ENCODE peak calls at places on chromosomes 6 and 20, in nine cellular contexts. K is SK-N-SH, O is cardiac muscle cell, W is heart right ventricle, D is transverse colon, R is endothelial cell of umbilical vein, U is H1, Q is left ventricle myocardium inferior, Z is left lung. P is an unnamed sample. For H3K4me1, the result is how much of the 10 kb centered on the place peaks cover.

GRCh38 chr6:71248306-71248705 is 40.3 kb upstream of the OGFRL1 start:
- DNase-seq in Z (no peak), U (peak), D (no peak), W (no peak), K (no peak), O (peak), R (peak), Q (no peak), P (no peak)

GRCh38 chr20:49471397-49471796 is 11.1 kb downstream of the KCNB1 start:
- DNase-seq in O (no peak), W (no peak), K (no peak), Z (no peak), U (no peak), D (no peak), R (no peak), Q (no peak), P (no peak)

GRCh38 chr6:150765457-150765764 is 100.1 kb upstream of the MTHFD1L start:
- DNase-seq in K (no peak), D (no peak), Z (no peak), R (no peak), U (no peak), Q (no peak), O (no peak), W (no peak), P (no peak)

GRCh38 chr6:10511477-10511876 is 9.7 kb upstream of the GCNT2 start:
- DNase-seq in Z (no peak), W (no peak), O (peak), K (no peak), D (no peak), R (no peak), U (no peak), Q (no peak), P (no peak)

GRCh38 chr6:35090734-35091133 is 50.4 kb downstream of the TCP11 start:
- DNase-seq in O (no peak), W (no peak), R (no peak), D (no peak), K (no peak), Z (no peak), Q (no peak), U (no peak), P (no peak)

GRCh38 chr6:168408504-168409136 is 32.4 kb upstream of the SMOC2 start:
- DNase-seq in U (no peak), Z (no peak), W (no peak), O (no peak), Q (no peak), R (no peak), D (no peak), K (no peak), P (no peak)

GRCh38 chr6:119627908-119628669 is 278.5 kb upstream of the MAN1A1 start:
- DNase-seq in K (no peak), W (no peak), U (no peak), O (peak), Q (no peak), D (no peak), Z (no peak), R (no peak), P (no peak)

GRCh38 chr6:42692151-42692911 is 30.1 kb downstream of the PRPH2 start:
- DNase-seq in W (no peak), K (no peak), O (peak), U (no peak), Q (no peak), R (peak), Z (no peak), D (no peak), P (no peak)

GRCh38 chr20:36101201-36101600 is 53.3 kb upstream of the EPB41L1 start:
- DNase-seq in O (no peak), D (peak), W (no peak), K (no peak), U (no peak), Z (no peak), Q (no peak), R (no peak), P (no peak)

GRCh38 chr20:44746367-44747165 is 901 bp downstream of the KCNK15 start:
- DNase-seq in U (no peak), Z (no peak), R (no peak), W (no peak), Q (no peak), O (no peak), D (no peak), K (peak), P (no peak)

GRCh38 chr6:161809991-161810390 is 536.1 kb upstream of the AGPAT4 start:
- DNase-seq in U (no peak), Z (no peak), K (no peak), Q (no peak), D (no peak), O (no peak), W (no peak), R (no peak), P (no peak)

GRCh38 chr6:138722425-138723371 is 50.9 kb upstream of the CCDC28A start:
- DNase-seq in K (no peak), R (peak), Q (no peak), O (peak), Z (no peak), U (no peak), D (no peak), W (no peak), P (no peak)

GRCh38 chr6:162856885-162857284 is 129.1 kb downstream of the PACRG start:
- DNase-seq in R (peak), O (peak), K (peak), Z (no peak), W (no peak), D (peak), Q (no peak), U (peak), P (no peak)

GRCh38 chr20:18523066-18523465 is 15.3 kb downstream of the SEC23B start:
- DNase-seq in U (no peak), W (no peak), Z (no peak), D (no peak), O (no peak), R (no peak), K (no peak), Q (no peak), P (no peak)

GRCh38 chr6:132798820-132799538 is 542 bp upstream of the SLC18B1 start:
- DNase-seq in Z (peak), W (peak), O (peak), D (peak), K (peak), U (no peak), Q (peak), R (peak), P (peak)

GRCh38 chr20:64145458-64146300 is 18.6 kb upstream of the MYT1 start:
- DNase-seq in D (no peak), Z (peak), U (no peak), W (no peak), R (no peak), K (no peak), O (no peak), Q (no peak), P (peak)

GRCh38 chr6:118708055-118708454 is 56.7 kb upstream of the CEP85L start:
- DNase-seq in W (no peak), R (peak), K (no peak), U (no peak), O (peak), D (no peak), Q (no peak), Z (no peak), P (no peak)

GRCh38 chr6:27553123-27553904 is 80.4 kb upstream of the ZNF184 start:
- DNase-seq in W (no peak), U (peak), Z (no peak), D (no peak), O (peak), K (no peak), R (peak), Q (no peak), P (no peak)

DNA sequence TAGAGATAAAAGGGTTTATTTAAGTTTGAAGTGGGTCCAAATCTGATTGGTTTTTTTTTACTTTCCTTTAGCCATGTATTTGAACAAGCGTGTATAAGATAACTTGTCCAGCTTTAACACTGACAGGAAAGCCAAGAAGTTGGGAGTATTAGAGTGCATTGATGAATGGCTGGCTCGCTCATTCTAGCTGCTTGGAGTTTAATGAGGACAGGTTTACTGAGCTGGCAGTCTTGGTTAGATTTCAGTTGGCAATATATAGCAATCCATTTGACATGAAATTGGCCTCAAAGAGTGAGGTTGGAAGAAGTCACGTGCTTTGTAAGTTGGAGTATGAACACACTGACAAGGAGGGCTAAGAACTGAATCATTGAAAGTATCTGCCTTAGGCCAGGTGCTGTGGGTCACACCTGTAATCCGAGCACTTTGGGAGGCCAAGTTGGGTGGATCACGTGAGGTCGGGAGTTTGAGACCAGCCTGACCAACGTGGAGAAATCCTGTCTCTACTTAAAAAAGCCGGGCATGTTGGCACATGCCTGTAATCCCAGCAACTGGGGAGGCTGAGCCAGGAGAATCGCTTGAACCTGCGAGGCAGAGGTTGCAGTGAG is 13.7 kb downstream of the SRSF3 start:
- DNase-seq in Q (no peak), W (no peak), U (no peak), R (no peak), Z (no peak), K (no peak), O (no peak), D (no peak), P (no peak)
- H3K4me1 ChIP-seq in Q (half or more), W (half or more), U (under half), R (under half), Z (under half), K (under half), O (under half), D (half or more), P (under half)

GRCh38 chr20:50928469-50928868 is 2.8 kb downstream of the ADNP start:
- DNase-seq in Q (no peak), R (no peak), O (no peak), W (no peak), Z (no peak), K (no peak), D (no peak), U (no peak), P (no peak)
- H3K4me3 ChIP-seq in Q (peak), R (no peak), O (peak), W (peak), Z (no peak), K (peak), D (peak), U (peak), P (peak)

GRCh38 chr6:37516076-37516919 is 16.6 kb upstream of the CCDC167 start:
- DNase-seq in Q (peak), O (no peak), U (no peak), D (peak), Z (peak), W (peak), R (no peak), K (peak), P (no peak)
- TF ChIP-seq CTCF in Q (no peak), O (no peak), U (no peak), D (no peak), Z (no peak), W (no peak), R (no peak), K (no peak), P (no peak)

GRCh38 chr6:15308445-15309213 is 62.8 kb downstream of the JARID2 start:
- DNase-seq in Q (no peak), D (no peak), W (no peak), O (no peak), Z (no peak), U (no peak), K (peak), R (peak), P (no peak)
- H3K4me1 ChIP-seq in Q (half or more), D (half or more), W (half or more), O (under half), Z (under half), U (under half), K (under half), R (under half), P (under half)

DNA sequence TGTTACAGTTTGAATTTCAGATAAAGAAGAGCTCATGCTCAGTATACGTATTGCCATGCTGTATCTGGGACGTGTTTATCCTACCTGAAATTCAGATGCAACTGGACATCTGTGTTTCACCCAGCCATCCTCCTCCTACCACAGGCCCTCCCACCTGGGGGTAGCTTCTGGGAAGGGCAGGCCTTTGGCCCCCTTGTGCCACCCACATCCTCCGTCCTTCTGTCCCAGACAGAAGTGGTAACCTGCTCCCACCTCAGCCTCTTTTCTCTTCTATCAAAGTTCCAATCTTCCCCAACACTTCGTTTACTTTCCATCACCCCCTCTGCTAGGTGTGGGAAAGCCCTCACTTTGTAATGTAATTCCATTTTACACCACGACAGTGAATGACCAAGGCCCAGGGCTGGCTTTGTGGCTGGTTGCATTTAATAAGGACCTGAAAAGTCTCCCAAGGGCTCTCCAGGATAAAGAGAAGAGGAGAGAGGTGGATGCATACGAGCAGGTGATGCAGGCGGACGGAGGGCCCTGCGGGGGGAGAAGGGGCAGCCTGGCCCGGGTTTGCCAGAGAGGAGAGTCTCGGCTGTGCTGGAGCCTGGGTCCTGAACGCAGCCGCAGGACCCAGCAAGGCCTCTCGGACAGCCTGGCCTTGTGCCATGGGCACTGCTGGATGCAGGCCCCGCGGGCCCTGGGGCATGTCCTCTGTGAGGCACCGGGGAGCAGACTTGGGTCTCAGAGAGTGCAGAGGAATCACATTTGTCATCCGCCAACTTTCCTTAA is 98.4 kb downstream of the PSMB1 start:
- DNase-seq in Q (no peak), Z (no peak), W (peak), D (no peak), R (no peak), O (no peak), U (no peak), K (peak), P (no peak)
- H3K4me3 ChIP-seq in Q (no peak), Z (no peak), W (no peak), D (no peak), R (no peak), O (no peak), U (no peak), K (no peak), P (no peak)

DNA sequence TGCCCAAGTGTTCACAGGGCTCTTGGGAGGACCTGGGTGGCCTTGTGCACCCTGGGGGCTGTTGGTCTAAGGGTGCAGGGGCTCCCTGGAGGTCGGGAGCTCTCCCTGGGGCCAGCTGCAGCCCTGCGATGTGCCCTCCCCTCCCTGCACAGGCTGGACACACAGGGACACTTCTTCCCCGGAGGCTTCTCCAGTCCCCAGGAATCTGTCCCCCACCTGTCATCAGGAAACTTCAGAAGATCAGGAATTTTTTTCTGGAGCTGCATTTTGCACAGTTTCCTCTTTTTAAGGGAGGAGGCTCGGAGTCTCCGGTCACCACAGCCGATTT is 66.9 kb upstream of the BHLHE23 start:
- DNase-seq in Q (no peak), W (peak), U (no peak), Z (peak), K (no peak), D (no peak), R (no peak), O (no peak), P (no peak)
- TF ChIP-seq CTCF in Q (no peak), W (no peak), U (no peak), Z (no peak), K (no peak), D (no peak), R (no peak), O (no peak), P (no peak)

GRCh38 chr6:105753184-105754097 is 332.7 kb upstream of the PRDM1 start:
- DNase-seq in U (no peak), D (peak), R (no peak), Z (no peak), Q (no peak), W (no peak), O (no peak), K (no peak), P (no peak)

GRCh38 chr6:105759015-105759414 is 327.1 kb upstream of the PRDM1 start:
- DNase-seq in W (no peak), Z (no peak), D (no peak), U (no peak), O (no peak), Q (no peak), R (no peak), K (no peak), P (no peak)

GRCh38 chr6:105757512-105758200 is 328.5 kb upstream of the PRDM1 start:
- DNase-seq in O (no peak), U (no peak), K (no peak), R (no peak), D (peak), W (no peak), Q (no peak), Z (no peak), P (no peak)

GRCh38 chr6:105759946-105760345 is 326.2 kb upstream of the PRDM1 start:
- DNase-seq in Z (no peak), K (no peak), O (no peak), Q (no peak), U (no peak), D (no peak), W (no peak), R (no peak), P (no peak)

GRCh38 chr6:105755885-105756284 is 330.3 kb upstream of the PRDM1 start:
- DNase-seq in K (no peak), W (no peak), U (no peak), Q (no peak), R (no peak), O (no peak), D (no peak), Z (no peak), P (no peak)
- H3K4me1 ChIP-seq in K (under half), W (under half), U (under half), Q (under half), R (under half), O (under half), D (under half), Z (under half), P (under half)

GRCh38 chr20:21523895-21524294 is 10.0 kb upstream of the NKX2-2 start:
- DNase-seq in U (no peak), D (no peak), O (no peak), R (no peak), Z (no peak), W (no peak), K (no peak), Q (no peak), P (no peak)

GRCh38 chr20:21521596-21522478 is 8.0 kb upstream of the NKX2-2 start:
- DNase-seq in Q (no peak), O (no peak), Z (peak), U (no peak), W (no peak), K (peak), R (no peak), D (no peak), P (no peak)

GRCh38 chr20:21520702-21521595 is 7.1 kb upstream of the NKX2-2 start:
- DNase-seq in W (no peak), D (no peak), K (peak), U (no peak), Z (peak), Q (no peak), O (peak), R (no peak), P (no peak)

GRCh38 chr20:21523398-21523868 is 9.6 kb upstream of the NKX2-2 start:
- DNase-seq in Q (no peak), K (no peak), O (no peak), D (no peak), R (no peak), Z (no peak), U (no peak), W (no peak), P (no peak)

DNA sequence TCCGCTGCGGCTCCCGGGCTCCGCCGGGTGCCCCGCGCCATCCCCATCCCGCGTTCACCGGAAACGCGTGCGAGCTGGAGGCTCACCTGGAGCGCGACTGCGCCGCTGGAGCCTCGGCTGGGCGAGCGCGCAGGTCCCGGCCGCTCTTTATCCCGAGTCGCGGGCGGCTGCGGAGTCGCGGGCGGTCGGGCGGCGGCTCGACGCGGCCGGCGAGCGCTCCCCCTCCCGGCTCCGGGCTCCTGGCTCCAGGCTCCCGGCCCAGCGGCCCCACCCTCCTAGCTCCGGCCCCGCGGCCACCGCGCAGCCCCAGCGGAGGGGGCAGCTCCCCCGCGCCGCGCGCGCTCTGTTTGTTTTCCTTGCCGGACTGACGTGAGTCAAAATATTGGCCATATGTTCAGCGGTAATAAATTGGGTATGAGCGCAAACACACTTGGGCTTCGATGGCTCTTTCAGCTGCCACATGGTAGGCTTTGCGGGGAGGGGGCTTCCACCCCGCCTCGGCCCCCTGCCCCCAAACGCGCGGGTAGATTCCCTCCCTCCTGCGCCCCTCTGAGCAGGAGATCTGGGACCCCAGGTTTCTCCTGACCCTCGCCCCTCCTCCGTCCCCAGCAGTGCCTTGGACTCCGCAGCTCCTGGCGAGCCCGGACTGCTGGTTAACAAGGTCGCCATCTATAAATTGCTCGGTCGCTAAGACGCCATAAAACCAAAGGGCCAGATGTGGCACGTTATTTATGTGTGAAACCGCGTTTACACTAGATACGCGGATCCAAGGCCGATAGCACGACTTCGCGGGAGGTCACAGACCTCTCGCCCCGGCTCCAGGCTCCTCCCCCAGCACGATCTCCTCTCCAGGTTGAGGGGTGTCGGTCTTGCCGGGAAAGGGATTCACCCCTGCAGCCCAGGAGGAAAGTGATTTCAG is 8.9 kb upstream of the NKX2-2 start:
- DNase-seq in W (no peak), D (no peak), R (no peak), O (no peak), Q (no peak), K (peak), U (no peak), Z (peak), P (no peak)
- H3K4me3 ChIP-seq in W (peak), D (peak), R (no peak), O (peak), Q (peak), K (no peak), U (peak), Z (no peak), P (no peak)

DNA sequence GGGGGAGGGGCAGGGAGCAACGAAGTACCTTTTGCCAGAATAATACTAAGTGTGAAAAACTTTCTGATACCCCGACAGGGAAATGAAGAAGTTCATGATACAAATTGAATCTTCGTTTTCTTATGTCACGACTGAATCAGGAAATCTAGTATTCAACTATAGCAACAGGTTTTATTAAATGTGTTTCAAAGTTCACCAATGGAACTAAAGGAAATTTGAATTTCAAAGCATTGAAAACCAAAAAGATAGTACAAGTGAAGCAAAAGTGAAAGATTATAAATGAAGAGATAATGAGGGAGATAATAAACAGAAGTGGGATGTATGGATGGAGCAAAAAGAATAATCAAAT is 333.2 kb downstream of the ADGRB3 start:
- DNase-seq in Z (no peak), Q (no peak), D (no peak), K (no peak), U (no peak), O (no peak), W (no peak), R (no peak), P (no peak)
- TF ChIP-seq CTCF in Z (no peak), Q (no peak), D (no peak), K (no peak), U (no peak), O (no peak), W (peak), R (no peak), P (no peak)

P was measured in tibial artery.